ENCODE peak calls at places on chromosomes 11 and 22, in five cellular contexts. R, B, C, Z and K are unnamed samples.

GRCh38 chr11:2445107-2445947 is 519 bp downstream of the KCNQ1 start:
- DNase-seq in R (no peak), B (peak; percentile 89), Z (no peak), C (peak; percentile 77), K (no peak)

GRCh38 chr11:103055174-103055890 is 36.6 kb downstream of the DCUN1D5 start:
- DNase-seq in B (no peak), Z (peak; percentile 55), C (no peak), R (no peak), K (no peak)

GRCh38 chr11:110857885-110858555 is 145.8 kb upstream of the ARHGAP20 start:
- DNase-seq in R (no peak), C (no peak), B (no peak), Z (peak; percentile 10), K (no peak)

GRCh38 chr22:42490244-42490832 is 29.3 kb downstream of the RRP7A start:
- DNase-seq in Z (no peak), C (no peak), R (no peak), B (peak; percentile 19), K (no peak)

GRCh38 chr22:37148031-37148651 is 1.6 kb downstream of the IL2RB start:
- DNase-seq in Z (no peak), B (peak; percentile 73), R (no peak), C (no peak), K (no peak)

GRCh38 chr22:35802885-35803284 is 85.2 kb downstream of the APOL5 start:
- DNase-seq in C (no peak), R (no peak), B (no peak), Z (no peak), K (no peak)

GRCh38 chr22:49347376-49347775 is 480.3 kb downstream of the BRD1 start:
- DNase-seq in C (peak; percentile 32), Z (no peak), R (no peak), B (peak; percentile 45), K (no peak)

GRCh38 chr11:107018902-107019493 is 722 bp upstream of the GUCY1A2 start:
- DNase-seq in R (no peak), Z (peak; percentile 21), C (peak; percentile 77), B (peak; percentile 78), K (peak; percentile 71)

GRCh38 chr11:1478011-1478410 is 8.6 kb downstream of the MOB2 start:
- DNase-seq in Z (no peak), C (peak; percentile 34), B (peak; percentile 34), R (no peak), K (no peak)

GRCh38 chr11:122711831-122712378 is 56.4 kb downstream of the UBASH3B start:
- DNase-seq in C (no peak), Z (peak; percentile 46), B (no peak), R (no peak), K (no peak)

GRCh38 chr11:82195251-82195650 is 538.4 kb downstream of the FAM181B start:
- DNase-seq in R (no peak), C (no peak), Z (no peak), B (no peak), K (no peak)

GRCh38 chr11:69159153-69159850 is 3.6 kb downstream of the SMIM38 start:
- DNase-seq in C (peak; percentile 55), B (peak; percentile 47), R (no peak), Z (no peak), K (no peak)

GRCh38 chr11:111976614-111977140 is 39.5 kb downstream of the DIXDC1 start:
- DNase-seq in C (no peak), B (no peak), Z (no peak), R (no peak), K (no peak)

GRCh38 chr11:73012121-73012863 is 129.8 kb downstream of the FCHSD2 start:
- DNase-seq in B (no peak), R (no peak), C (no peak), Z (peak; percentile 31), K (no peak)

GRCh38 chr11:103315248-103315647 is 206.0 kb downstream of the DYNC2H1 start:
- DNase-seq in C (no peak), Z (no peak), B (no peak), R (no peak), K (no peak)

GRCh38 chr11:46562527-46562926 is 31.3 kb downstream of the AMBRA1 start:
- DNase-seq in B (no peak), Z (no peak), R (no peak), C (no peak), K (no peak)

GRCh38 chr11:35111171-35112055 is 27.6 kb upstream of the CD44 start:
- DNase-seq in R (no peak), Z (peak; percentile 83), C (no peak), B (no peak), K (no peak)

GRCh38 chr22:50199836-50200332 is 927 bp upstream of the SELENOO start:
- DNase-seq in Z (no peak), B (peak; percentile 85), R (no peak), C (no peak), K (no peak)

GRCh38 chr22:50243704-50244419 is 961 bp downstream of the TUBGCP6 start:
- DNase-seq in R (no peak), B (no peak), C (no peak), Z (no peak), K (no peak)

GRCh38 chr11:11979487-11980117 is 28.8 kb downstream of the DKK3 start:
- DNase-seq in B (no peak), C (peak; percentile 61), Z (peak; percentile 86), R (peak; percentile 12), K (no peak)

GRCh38 chr22:40224702-40225101 is 47.0 kb downstream of the TNRC6B start:
- DNase-seq in B (no peak), R (no peak), C (no peak), Z (no peak), K (no peak)

GRCh38 chr11:130892847-130893246 is 23.4 kb downstream of the SNX19 start:
- DNase-seq in Z (no peak), C (no peak), R (no peak), B (no peak), K (no peak)

GRCh38 chr11:20000393-20001134 is 159.7 kb downstream of the DBX1 start:
- DNase-seq in C (no peak), R (no peak), B (no peak), Z (no peak), K (no peak)

GRCh38 chr22:22080270-22080669 is 97.7 kb upstream of the TOP3B start:
- DNase-seq in C (no peak), B (no peak), Z (peak; percentile 9), R (no peak), K (no peak)

GRCh38 chr11:108242422-108242821 is 19.6 kb downstream of the ATM start:
- DNase-seq in R (no peak), C (no peak), Z (no peak), B (no peak), K (no peak)

GRCh38 chr11:200224-201003 is 6.8 kb downstream of the BET1L start:
- DNase-seq in R (no peak), C (peak; percentile 56), B (peak; percentile 70), Z (no peak), K (no peak)

GRCh38 chr22:44211946-44212930 is 31.5 kb downstream of the PARVG start:
- DNase-seq in Z (no peak), R (no peak), C (no peak), B (no peak), K (no peak)

GRCh38 chr11:119782673-119783072 is 53.7 kb upstream of the NECTIN1 start:
- DNase-seq in R (no peak), Z (no peak), C (no peak), B (peak; percentile 31), K (no peak)

GRCh38 chr11:10701982-10702381 is 8.4 kb upstream of the IRAG1 start:
- DNase-seq in Z (no peak), R (no peak), C (no peak), B (no peak), K (no peak)

GRCh38 chr11:10699072-10699471 is 5.5 kb upstream of the IRAG1 start:
- DNase-seq in R (no peak), B (no peak), C (no peak), Z (no peak), K (no peak)

GRCh38 chr11:10708131-10708530 is 14.6 kb upstream of the IRAG1 start:
- DNase-seq in C (no peak), R (no peak), Z (no peak), B (no peak), K (no peak)

GRCh38 chr11:10709299-10710086 is 15.9 kb upstream of the IRAG1 start:
- DNase-seq in B (no peak), R (no peak), Z (no peak), C (no peak), K (no peak)

GRCh38 chr11:10703544-10703943 is 10.0 kb upstream of the IRAG1 start:
- DNase-seq in C (no peak), Z (no peak), B (no peak), R (no peak), K (no peak)
- TF ChIP-seq CTCF in C (no peak), Z (no peak), B (no peak), R (no peak), K (no peak)

DNA sequence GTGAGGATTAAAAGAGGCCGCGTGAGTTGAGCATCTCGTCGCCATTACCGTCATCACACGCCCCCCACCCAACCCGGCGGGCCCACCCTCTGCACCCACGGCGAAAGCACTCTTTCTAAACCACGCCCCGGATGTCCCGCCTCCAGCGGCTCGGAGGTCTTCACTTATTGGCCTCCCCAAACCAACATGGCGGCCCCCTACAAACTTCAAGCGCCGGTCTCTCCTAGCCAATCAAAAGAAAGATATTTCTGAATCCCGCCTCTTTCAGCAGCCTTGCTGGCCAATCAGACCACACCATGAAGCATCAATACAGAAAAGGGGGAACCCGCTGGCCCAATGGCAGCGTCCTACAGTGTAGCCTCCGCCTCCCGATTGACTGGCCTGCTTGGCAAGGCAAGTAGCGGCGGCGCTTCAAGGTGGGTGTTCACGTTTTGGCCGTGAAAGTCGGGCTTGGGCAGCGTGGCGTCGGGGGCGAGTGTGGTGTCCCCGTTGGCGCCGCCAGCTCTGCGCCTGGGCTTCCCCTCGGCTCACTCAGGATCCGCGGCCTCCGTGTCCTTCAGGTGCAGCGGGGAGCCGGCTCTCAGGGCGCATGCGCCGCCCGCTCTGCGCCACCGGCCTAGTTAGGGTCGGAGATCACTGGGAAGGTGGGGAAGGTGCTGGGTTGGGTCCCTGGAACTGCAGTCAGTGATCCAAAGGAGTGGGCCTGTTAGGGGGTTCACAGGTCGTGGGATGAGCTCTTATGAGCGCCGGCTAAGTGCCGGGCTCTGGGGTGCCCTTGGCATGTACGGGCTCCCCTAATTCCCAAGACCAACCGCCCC is at the start of gene NDUFS8:
- DNase-seq in C (peak; percentile 98), B (peak; percentile 98), R (peak; percentile 93), Z (peak; percentile 99), K (peak; percentile 88)
- TF ChIP-seq CTCF in C (no peak), B (peak; percentile 13), R (no peak), Z (no peak), K (no peak)

DNA sequence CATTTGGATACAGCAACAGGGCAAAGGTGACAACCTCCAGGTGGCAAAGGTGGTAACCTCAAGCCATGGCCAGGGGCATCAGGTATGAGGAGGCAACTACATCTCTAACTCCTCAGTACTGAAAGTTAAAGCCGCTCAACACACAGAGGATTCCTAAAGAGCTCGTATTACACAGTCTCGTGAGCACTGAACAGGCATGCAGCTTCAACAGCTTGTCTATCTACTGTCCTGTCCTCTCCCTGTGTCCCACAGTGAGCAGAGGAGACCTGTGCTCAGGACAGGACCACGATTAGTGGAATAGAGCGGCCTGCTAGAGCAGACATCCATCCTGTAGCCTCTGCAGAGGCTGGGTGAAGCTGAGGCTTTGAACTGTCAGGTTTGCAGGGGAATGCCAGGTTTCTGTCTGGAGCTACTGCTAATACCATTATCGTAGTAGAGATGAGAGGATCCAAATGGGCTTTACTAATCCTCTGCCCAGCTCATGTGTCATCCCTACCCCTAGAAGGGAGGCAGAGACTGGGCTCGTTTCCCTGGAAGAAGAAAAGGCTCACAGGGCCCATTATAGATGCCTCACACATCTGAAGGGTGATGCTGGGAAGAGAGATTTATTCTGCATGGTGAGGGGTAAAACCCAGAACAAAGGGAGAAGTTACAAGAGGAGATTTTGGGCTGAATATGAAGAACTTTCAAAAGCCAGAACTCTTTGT is 415.2 kb downstream of the LARGE1 start:
- DNase-seq in B (no peak), C (no peak), R (no peak), Z (no peak), K (no peak)
- TF ChIP-seq CTCF in B (no peak), C (no peak), R (no peak), Z (no peak), K (no peak)

GRCh38 chr11:22472306-22472705 is 134.1 kb downstream of the SLC17A6 start:
- DNase-seq in Z (no peak), C (no peak), B (no peak), R (no peak), K (no peak)
- TF ChIP-seq CTCF in Z (no peak), C (no peak), B (no peak), R (no peak), K (no peak)